ENCODE peak calls at places on chromosomes 7 and 10, in ten cellular contexts. One of them, this sample, is unnamed.

GRCh38 chr10:69953851-69954250 is 98.8 kb upstream of the MACROH2A2 start:
- DNase-seq in Jurkat, Clone E6-1: no peak
- DNase-seq in left cardiac atrium: no peak
- DNase-seq in HEK293T: no peak
- DNase-seq in HL-60: no peak
- DNase-seq in stromal cell of bone marrow: no peak
- DNase-seq in astrocyte of the spinal cord: no peak
- DNase-seq in effector CD8-positive, alpha-beta T cell: no peak
- DNase-seq in pons: no peak
- DNase-seq in RCC 7860: no peak
- DNase-seq in this sample: no peak

GRCh38 chr10:79982486-79982800 is 33.5 kb upstream of the SFTPD start:
- DNase-seq in Jurkat, Clone E6-1: no peak
- DNase-seq in left cardiac atrium: peak
- DNase-seq in HEK293T: no peak
- DNase-seq in HL-60: no peak
- DNase-seq in stromal cell of bone marrow: no peak
- DNase-seq in astrocyte of the spinal cord: no peak
- DNase-seq in effector CD8-positive, alpha-beta T cell: no peak
- DNase-seq in pons: no peak
- DNase-seq in RCC 7860: no peak
- DNase-seq in this sample: no peak

GRCh38 chr10:131728829-131729228 is 172.0 kb upstream of the PPP2R2D start:
- DNase-seq in Jurkat, Clone E6-1: no peak
- DNase-seq in left cardiac atrium: no peak
- DNase-seq in HEK293T: no peak
- DNase-seq in HL-60: no peak
- DNase-seq in stromal cell of bone marrow: no peak
- DNase-seq in astrocyte of the spinal cord: no peak
- DNase-seq in effector CD8-positive, alpha-beta T cell: no peak
- DNase-seq in pons: no peak
- DNase-seq in RCC 7860: no peak
- DNase-seq in this sample: no peak

GRCh38 chr10:101550965-101551364 is 37.1 kb downstream of the POLL start:
- DNase-seq in Jurkat, Clone E6-1: no peak
- DNase-seq in left cardiac atrium: no peak
- DNase-seq in HEK293T: no peak
- DNase-seq in HL-60: no peak
- DNase-seq in stromal cell of bone marrow: no peak
- DNase-seq in astrocyte of the spinal cord: no peak
- DNase-seq in effector CD8-positive, alpha-beta T cell: no peak
- DNase-seq in pons: no peak
- DNase-seq in RCC 7860: no peak
- DNase-seq in this sample: no peak

GRCh38 chr7:38311329-38311937 is 38.0 kb upstream of the TARP start:
- DNase-seq in Jurkat, Clone E6-1: no peak
- DNase-seq in left cardiac atrium: peak
- DNase-seq in HEK293T: no peak
- DNase-seq in HL-60: no peak
- DNase-seq in stromal cell of bone marrow: no peak
- DNase-seq in astrocyte of the spinal cord: no peak
- DNase-seq in effector CD8-positive, alpha-beta T cell: no peak
- DNase-seq in pons: peak
- DNase-seq in RCC 7860: no peak
- DNase-seq in this sample: no peak

GRCh38 chr10:15896654-15897053 is 36.3 kb upstream of the MINDY3 start:
- DNase-seq in Jurkat, Clone E6-1: no peak
- DNase-seq in left cardiac atrium: no peak
- DNase-seq in HEK293T: no peak
- DNase-seq in HL-60: no peak
- DNase-seq in stromal cell of bone marrow: no peak
- DNase-seq in astrocyte of the spinal cord: no peak
- DNase-seq in effector CD8-positive, alpha-beta T cell: no peak
- DNase-seq in pons: no peak
- DNase-seq in RCC 7860: no peak
- DNase-seq in this sample: no peak

GRCh38 chr7:25849361-25850184 is 302.4 kb upstream of the NFE2L3 start:
- DNase-seq in Jurkat, Clone E6-1: no peak
- DNase-seq in left cardiac atrium: no peak
- DNase-seq in HEK293T: no peak
- DNase-seq in HL-60: no peak
- DNase-seq in stromal cell of bone marrow: peak
- DNase-seq in astrocyte of the spinal cord: peak
- DNase-seq in effector CD8-positive, alpha-beta T cell: no peak
- DNase-seq in pons: peak
- DNase-seq in RCC 7860: peak
- DNase-seq in this sample: peak

GRCh38 chr10:69278446-69278963 is at the start of gene HK1:
- DNase-seq in Jurkat, Clone E6-1: no peak
- DNase-seq in left cardiac atrium: no peak
- DNase-seq in HEK293T: no peak
- DNase-seq in HL-60: no peak
- DNase-seq in stromal cell of bone marrow: peak
- DNase-seq in astrocyte of the spinal cord: peak
- DNase-seq in effector CD8-positive, alpha-beta T cell: no peak
- DNase-seq in pons: peak
- DNase-seq in RCC 7860: no peak
- DNase-seq in this sample: no peak

GRCh38 chr10:98800263-98800662 is 353.5 kb upstream of the HPS1 start:
- DNase-seq in Jurkat, Clone E6-1: no peak
- DNase-seq in left cardiac atrium: no peak
- DNase-seq in HEK293T: no peak
- DNase-seq in HL-60: no peak
- DNase-seq in stromal cell of bone marrow: no peak
- DNase-seq in astrocyte of the spinal cord: no peak
- DNase-seq in effector CD8-positive, alpha-beta T cell: no peak
- DNase-seq in pons: no peak
- DNase-seq in RCC 7860: no peak
- DNase-seq in this sample: no peak

GRCh38 chr10:31808258-31809218 is 120.1 kb downstream of the ARHGAP12 start:
- DNase-seq in Jurkat, Clone E6-1: peak
- DNase-seq in left cardiac atrium: peak
- DNase-seq in HEK293T: peak
- DNase-seq in HL-60: peak
- DNase-seq in stromal cell of bone marrow: peak
- DNase-seq in astrocyte of the spinal cord: peak
- DNase-seq in effector CD8-positive, alpha-beta T cell: no peak
- DNase-seq in pons: peak
- DNase-seq in RCC 7860: peak
- DNase-seq in this sample: peak